ENCODE peak calls at places on chromosomes 11 and 22, in six cellular contexts. J is body of pancreas, M is osteocyte, N is nephron progenitor cell, W is lower leg skin, Z is HCT116. I is an unnamed sample.

GRCh38 chr11:26187639-26188038 is 144.3 kb upstream of the ANO3 start:
- DNase-seq in N (no peak), M (no peak), J (no peak), W (no peak), Z (no peak), I (peak)

GRCh38 chr11:76603202-76603601 is 67.3 kb downstream of the LRRC32 start:
- DNase-seq in J (no peak), N (no peak), Z (no peak), W (no peak), M (peak), I (no peak)

GRCh38 chr22:24465566-24465965 is 29.6 kb upstream of the UPB1 start:
- DNase-seq in M (no peak), J (no peak), Z (peak), W (no peak), N (no peak), I (no peak)

GRCh38 chr11:117356126-117356761 is 28.6 kb downstream of the CEP164 start:
- DNase-seq in N (no peak), W (no peak), M (no peak), Z (no peak), J (no peak), I (no peak)

GRCh38 chr11:61688368-61689163 is 8.4 kb downstream of the DAGLA start:
- DNase-seq in W (peak), Z (no peak), M (no peak), N (no peak), J (peak), I (peak)

GRCh38 chr11:1262172-1263006 is 39.5 kb downstream of the MUC5B start:
- DNase-seq in M (peak), Z (peak), N (peak), J (peak), W (peak), I (peak)

GRCh38 chr11:66388746-66389386 is 17.3 kb upstream of the SLC29A2 start:
- DNase-seq in W (peak), Z (peak), N (peak), J (peak), M (no peak), I (peak)

GRCh38 chr11:61927501-61927900 is 10.1 kb upstream of the RAB3IL1 start:
- DNase-seq in Z (no peak), N (no peak), M (peak), W (no peak), J (no peak), I (no peak)

GRCh38 chr11:69718147-69718546 is 14.3 kb upstream of the FGF19 start:
- DNase-seq in Z (no peak), N (peak), M (no peak), W (no peak), J (no peak), I (no peak)

GRCh38 chr11:118080296-118080695 is 3.4 kb downstream of the TMPRSS4 start:
- DNase-seq in M (no peak), J (no peak), W (no peak), N (no peak), Z (no peak), I (no peak)

GRCh38 chr11:6297831-6298230 is 22.5 kb downstream of the CAVIN3 start:
- DNase-seq in J (peak), N (no peak), M (no peak), W (no peak), Z (no peak), I (peak)

GRCh38 chr11:6238902-6239301 is at the start of gene CNGA4:
- DNase-seq in W (no peak), J (no peak), Z (no peak), N (no peak), M (no peak), I (no peak)

GRCh38 chr22:24416095-24416494 is 11.3 kb upstream of the ADORA2A start:
- DNase-seq in Z (no peak), N (no peak), J (no peak), W (no peak), M (no peak), I (no peak)

GRCh38 chr22:25350551-25350971 is 131.1 kb downstream of the CRYBB2 start:
- DNase-seq in J (no peak), W (peak), M (peak), Z (no peak), N (no peak), I (no peak)

GRCh38 chr11:26985941-26986340 is 8.0 kb upstream of the FIBIN start:
- DNase-seq in M (no peak), Z (no peak), N (no peak), W (no peak), J (no peak), I (no peak)

GRCh38 chr11:18907391-18907790 is 31.8 kb downstream of the MRGPRX1 start:
- DNase-seq in M (no peak), Z (no peak), J (no peak), W (no peak), N (no peak), I (no peak)

GRCh38 chr11:130074736-130075135 is 5.0 kb downstream of the APLP2 start:
- DNase-seq in W (no peak), N (no peak), J (no peak), Z (no peak), M (no peak), I (no peak)

GRCh38 chr11:121795206-121795605 is 320.8 kb downstream of the BLID start:
- DNase-seq in N (no peak), Z (no peak), W (no peak), M (no peak), J (no peak), I (no peak)

GRCh38 chr11:47944555-47945128 is 35.7 kb upstream of the PTPRJ start:
- DNase-seq in J (no peak), M (no peak), Z (no peak), N (no peak), W (no peak), I (no peak)

GRCh38 chr11:9138612-9139579 is 47.5 kb upstream of the SCUBE2 start:
- DNase-seq in W (no peak), J (peak), M (no peak), N (no peak), Z (peak), I (peak)

GRCh38 chr22:30875481-30876215 is 92.9 kb downstream of the MORC2 start:
- DNase-seq in N (no peak), J (no peak), Z (no peak), W (peak), M (no peak), I (no peak)

GRCh38 chr11:115869780-115870431 is 365.7 kb upstream of the CADM1 start:
- DNase-seq in M (no peak), J (no peak), Z (no peak), N (peak), W (no peak), I (no peak)

GRCh38 chr22:39580795-39581194 is 10.2 kb downstream of the CACNA1I start:
- DNase-seq in Z (no peak), M (no peak), J (no peak), W (no peak), N (no peak), I (no peak)

GRCh38 chr11:126585388-126586302 is 230.2 kb downstream of the ST3GAL4 start:
- DNase-seq in N (peak), M (peak), J (peak), Z (no peak), W (no peak), I (peak)

GRCh38 chr11:3837793-3838192 is 3.0 kb downstream of the RHOG start:
- DNase-seq in M (no peak), Z (no peak), N (no peak), J (peak), W (no peak), I (peak)

GRCh38 chr22:37400719-37401118 is 26.6 kb downstream of the ELFN2 start:
- DNase-seq in W (no peak), J (no peak), M (no peak), N (no peak), Z (no peak), I (no peak)

GRCh38 chr11:9301720-9302119 is 12.7 kb downstream of the TMEM41B start:
- DNase-seq in M (no peak), N (no peak), Z (no peak), J (no peak), W (no peak), I (no peak)

GRCh38 chr22:25448435-25449051 is 115.9 kb upstream of the GRK3 start:
- DNase-seq in W (no peak), N (peak), M (peak), Z (no peak), J (peak), I (peak)

GRCh38 chr11:91310085-91310484 is 914.5 kb upstream of the FAT3 start:
- DNase-seq in M (no peak), N (no peak), W (no peak), Z (no peak), J (no peak), I (no peak)

GRCh38 chr11:73274722-73275380 is 2.7 kb downstream of the P2RY6 start:
- DNase-seq in J (no peak), N (peak), M (no peak), W (peak), Z (no peak), I (no peak)

GRCh38 chr22:28440517-28441366 is 238.9 kb downstream of the TTC28 start:
- DNase-seq in Z (no peak), W (no peak), N (no peak), M (no peak), J (no peak), I (no peak)

GRCh38 chr11:128582496-128583366 is 4.6 kb downstream of the ETS1 start:
- DNase-seq in W (no peak), J (peak), Z (no peak), N (peak), M (no peak), I (peak)

GRCh38 chr11:100731471-100731870 is 44.4 kb downstream of the ARHGAP42 start:
- DNase-seq in Z (no peak), W (no peak), J (no peak), N (no peak), M (no peak), I (no peak)

GRCh38 chr11:10305964-10306918 is 1.4 kb downstream of the ADM start:
- DNase-seq in Z (no peak), M (peak), W (peak), N (peak), J (peak), I (peak)

GRCh38 chr11:102912482-102912830 is 37.7 kb upstream of the MMP12 start:
- DNase-seq in Z (no peak), N (no peak), J (no peak), W (no peak), M (no peak), I (peak)

GRCh38 chr11:83219095-83219494 is 25.6 kb downstream of the ANKRD42 start:
- DNase-seq in Z (no peak), N (peak), J (peak), W (no peak), M (no peak), I (peak)

GRCh38 chr11:15819679-15820286 is 536.6 kb downstream of the SOX6 start:
- DNase-seq in N (peak), M (no peak), J (peak), Z (peak), W (peak), I (peak)

GRCh38 chr11:107957109-107957588 is 28.9 kb downstream of the RAB39A start:
- DNase-seq in W (peak), N (no peak), Z (no peak), M (no peak), J (no peak), I (peak)

GRCh38 chr22:50526849-50527801 is 1.7 kb upstream of the SCO2 start:
- DNase-seq in W (peak), Z (no peak), N (no peak), J (no peak), M (no peak), I (peak)

GRCh38 chr22:50523806-50524663 is 1.4 kb downstream of the SCO2 start:
- DNase-seq in Z (no peak), J (no peak), N (no peak), W (no peak), M (no peak), I (no peak)

GRCh38 chr22:50525991-50526848 is 822 bp upstream of the SCO2 start:
- DNase-seq in Z (no peak), N (peak), J (peak), W (peak), M (peak), I (peak)

GRCh38 chr22:50524664-50525103 is 714 bp downstream of the SCO2 start:
- DNase-seq in W (no peak), Z (no peak), N (no peak), J (no peak), M (no peak), I (peak)

GRCh38 chr22:50525104-50525958 is at the start of gene SCO2:
- DNase-seq in Z (peak), M (peak), N (peak), J (peak), W (peak), I (peak)
- TF ChIP-seq CTCF in Z (peak), M (peak), N (peak), J (peak), W (no peak), I (peak)

DNA sequence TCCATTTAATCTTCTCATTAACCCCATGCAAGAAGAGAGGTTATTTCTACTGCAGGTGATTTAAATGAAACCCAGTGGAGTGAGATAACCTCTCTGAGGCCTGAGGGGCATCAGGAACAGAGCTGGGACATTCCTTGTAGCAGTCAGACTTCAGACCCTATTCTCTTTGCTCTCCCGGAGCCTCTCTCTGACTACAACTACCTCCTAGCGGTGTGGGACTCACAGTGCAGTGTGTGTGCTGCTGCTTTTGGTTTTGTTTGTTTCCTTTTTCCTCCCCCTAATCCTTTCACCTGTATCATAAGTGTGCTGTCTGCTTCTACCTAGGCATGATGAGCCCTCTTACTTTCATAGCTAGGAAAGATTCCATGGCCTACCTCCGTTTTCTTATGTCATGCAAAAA is 769.6 kb downstream of the NTM start:
- DNase-seq in J (no peak), M (no peak), Z (no peak), W (no peak), N (no peak), I (no peak)
- TF ChIP-seq CTCF in J (no peak), M (no peak), Z (no peak), W (no peak), N (peak), I (no peak)

DNA sequence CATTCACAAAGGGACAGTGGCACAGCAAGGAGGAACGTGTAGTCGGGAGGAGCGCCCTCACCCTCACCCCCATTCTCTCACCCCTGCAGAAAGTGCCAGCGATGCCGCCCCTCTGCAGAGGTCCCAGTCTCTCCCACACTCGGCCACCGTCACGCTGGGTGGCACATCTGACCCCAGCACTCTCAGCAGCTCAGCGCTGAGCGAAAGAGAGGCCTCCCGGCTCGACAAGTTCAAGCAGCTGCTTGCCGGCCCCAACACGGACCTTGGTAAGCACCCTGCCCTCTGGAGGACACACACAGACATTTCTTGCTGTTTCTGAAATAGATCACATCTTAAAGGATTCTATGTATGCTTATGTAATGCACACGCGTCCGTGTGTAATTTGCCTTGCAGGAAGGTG is 34.9 kb downstream of the TBC1D22A start:
- DNase-seq in J (no peak), Z (no peak), W (peak), M (peak), N (no peak), I (peak)
- TF ChIP-seq CTCF in J (no peak), Z (peak), W (no peak), M (peak), N (peak), I (no peak)

DNA sequence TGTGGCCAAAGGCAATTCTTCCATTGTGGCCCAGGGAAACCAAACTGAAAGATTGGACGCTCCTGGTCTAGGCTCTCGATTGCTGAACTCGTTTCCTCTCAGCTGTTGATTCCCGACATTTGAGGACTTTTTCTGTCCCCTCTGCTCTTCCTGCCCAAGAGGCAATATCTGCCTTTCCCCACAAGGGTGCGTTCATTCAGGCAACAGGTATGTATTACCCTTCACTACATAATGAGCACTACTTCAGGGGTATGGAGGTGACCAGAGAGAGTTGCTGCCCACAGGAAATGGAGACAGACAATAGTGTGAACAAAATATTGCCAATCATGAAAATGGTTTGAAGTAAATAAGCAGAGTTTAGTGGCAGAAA is 8.2 kb downstream of the PTH start:
- DNase-seq in Z (peak), J (peak), W (no peak), M (no peak), N (no peak), I (peak)
- TF ChIP-seq CTCF in Z (peak), J (peak), W (no peak), M (no peak), N (no peak), I (no peak)

GRCh38 chr11:65379698-65380459 is 2.6 kb downstream of the SLC25A45 start:
- DNase-seq in N (no peak), W (no peak), Z (no peak), J (peak), M (no peak), I (no peak)

GRCh38 chr11:65377777-65378176 is 4.7 kb downstream of the SLC25A45 start:
- DNase-seq in J (no peak), W (no peak), N (no peak), Z (no peak), M (no peak), I (no peak)

GRCh38 chr11:65378928-65379638 is 3.4 kb downstream of the SLC25A45 start:
- DNase-seq in N (no peak), W (no peak), Z (no peak), M (no peak), J (no peak), I (no peak)

GRCh38 chr11:65377036-65377435 is 5.4 kb downstream of the SLC25A45 start:
- DNase-seq in Z (no peak), J (no peak), N (no peak), W (no peak), M (no peak), I (no peak)

DNA sequence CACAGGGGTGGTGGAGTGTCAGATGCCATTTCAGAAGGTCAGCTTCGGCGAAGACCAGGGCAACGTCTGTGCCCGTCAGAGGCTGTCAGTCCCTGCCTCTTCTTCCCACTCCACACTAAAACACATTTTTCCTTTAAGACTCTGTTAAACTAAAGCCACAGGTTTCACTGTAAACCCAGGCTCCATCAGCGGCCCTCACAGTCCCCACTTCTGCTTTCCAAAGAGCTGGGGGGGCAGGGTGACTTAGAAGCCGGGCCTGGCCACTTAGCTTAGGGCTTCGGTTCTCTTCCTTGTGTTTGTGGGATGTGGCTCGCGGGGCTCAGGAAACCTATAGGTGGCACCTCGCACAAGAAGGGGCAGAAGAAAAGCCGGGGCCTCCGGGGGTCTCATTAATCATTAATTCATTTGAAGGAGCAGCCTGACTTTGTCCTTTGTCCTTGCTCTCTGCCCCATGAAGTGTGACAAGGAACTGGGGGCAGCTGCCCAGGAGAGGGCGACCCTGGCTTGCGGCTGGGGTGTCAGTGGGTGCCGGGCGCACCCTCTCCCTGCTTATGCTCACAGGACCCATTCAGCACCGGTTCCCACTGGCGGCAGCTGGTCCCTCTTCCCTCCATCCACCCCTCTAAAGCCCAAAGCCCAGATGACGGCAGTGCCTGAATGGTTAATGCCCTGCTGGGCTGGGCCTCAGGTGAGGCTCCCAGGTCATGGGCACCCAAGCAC is 4.1 kb downstream of the SLC25A45 start:
- DNase-seq in M (no peak), N (no peak), J (no peak), W (no peak), Z (no peak), I (no peak)
- TF ChIP-seq CTCF in M (no peak), N (no peak), J (no peak), W (no peak), Z (peak), I (no peak)

DNA sequence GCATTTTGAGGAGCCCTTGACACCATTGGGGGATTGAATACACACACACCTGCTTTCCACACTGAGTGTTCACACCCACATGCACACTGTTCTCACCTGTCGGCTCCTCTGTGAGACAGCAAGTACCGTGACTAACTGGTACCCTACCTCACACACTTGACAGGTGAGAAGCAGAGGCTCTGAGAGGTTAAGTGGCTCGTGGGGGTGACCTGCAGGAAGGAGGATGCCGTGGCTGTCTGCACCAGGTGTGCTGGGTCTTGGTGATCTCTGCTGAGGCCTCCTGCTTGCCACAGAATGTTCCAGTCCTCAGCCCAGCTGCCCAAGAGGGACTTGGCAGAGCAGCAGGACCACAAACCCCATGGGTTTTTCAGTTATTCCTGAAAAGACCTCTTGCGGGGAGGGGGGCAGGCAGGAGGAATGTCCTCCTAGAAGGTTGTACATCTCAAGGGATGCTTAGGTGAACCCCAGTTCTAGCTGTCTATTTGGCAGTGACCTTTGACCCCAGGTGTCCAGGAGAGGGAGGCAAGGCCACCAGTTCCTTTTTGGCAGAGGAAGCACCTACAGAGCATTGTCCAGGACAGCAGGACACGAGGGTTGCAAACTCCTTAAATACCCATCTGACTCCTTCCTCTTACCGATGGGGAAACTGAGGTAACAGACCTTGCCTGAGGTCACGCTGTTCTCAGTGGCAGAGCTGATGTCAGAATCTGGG is 66.0 kb downstream of the SHISAL1 start:
- DNase-seq in Z (no peak), J (no peak), N (no peak), M (peak), W (peak), I (no peak)
- TF ChIP-seq CTCF in Z (no peak), J (no peak), N (no peak), M (no peak), W (no peak), I (no peak)

I was measured in MCF 10A.